ENCODE peak calls at places on chromosomes 1 and 21, in nine cellular contexts. X is A549, O is ovary, W is stomach, C is sigmoid colon, Z is transverse colon, Y is suprapubic skin, Q is GM12878, B is esophagus muscularis mucosa. H is an unnamed sample.

GRCh38 chr1:59738152-59738551 is 76.6 kb upstream of the HOOK1 start:
- DNase-seq in X (no peak), O (no peak), W (no peak), C (no peak), Z (no peak), Y (no peak), Q (no peak), B (no peak), H (no peak)

GRCh38 chr1:25903986-25904385 is 2.2 kb downstream of the STMN1 start:
- DNase-seq in X (no peak), O (no peak), W (no peak), C (peak; percentile 22), Z (no peak), Y (no peak), Q (no peak), B (no peak), H (no peak)

GRCh38 chr21:16085436-16085835 is 355.7 kb downstream of the USP25 start:
- DNase-seq in X (no peak), O (no peak), W (no peak), C (no peak), Z (no peak), Y (no peak), Q (no peak), B (no peak), H (no peak)

GRCh38 chr1:185695299-185695698 is 38.9 kb upstream of the HMCN1 start:
- DNase-seq in X (no peak), O (no peak), W (no peak), C (no peak), Z (no peak), Y (no peak), Q (no peak), B (no peak), H (no peak)

GRCh38 chr21:26148071-26148470 is 22.5 kb downstream of the APP start:
- DNase-seq in X (peak; percentile 9), O (no peak), W (no peak), C (no peak), Z (no peak), Y (no peak), Q (no peak), B (no peak), H (no peak)

GRCh38 chr21:33865996-33866575 is 49.5 kb downstream of the ATP5PO start:
- DNase-seq in X (no peak), O (no peak), W (no peak), C (no peak), Z (no peak), Y (no peak), Q (no peak), B (no peak), H (no peak)

GRCh38 chr1:21212126-21212525 is 35.4 kb upstream of the EIF4G3 start:
- DNase-seq in X (no peak), O (no peak), W (no peak), C (no peak), Z (no peak), Y (no peak), Q (no peak), B (no peak), H (no peak)

GRCh38 chr1:41983451-41983850 is 64.7 kb upstream of the HIVEP3 start:
- DNase-seq in X (no peak), O (no peak), W (no peak), C (no peak), Z (no peak), Y (no peak), Q (no peak), B (no peak), H (no peak)

GRCh38 chr1:92352856-92353255 is 54.0 kb downstream of the RPAP2 start:
- DNase-seq in X (no peak), O (no peak), W (no peak), C (no peak), Z (no peak), Y (no peak), Q (no peak), B (no peak), H (no peak)

GRCh38 chr1:226939439-226940028 is 560 bp upstream of the COQ8A start:
- DNase-seq in X (no peak), O (peak; percentile 83), W (peak; percentile 61), C (peak; percentile 84), Z (peak; percentile 67), Y (peak; percentile 85), Q (no peak), B (peak; percentile 94), H (peak; percentile 67)

GRCh38 chr1:185338719-185339622 is 21.9 kb upstream of the IVNS1ABP start:
- DNase-seq in X (no peak), O (no peak), W (peak; percentile 46), C (no peak), Z (peak; percentile 62), Y (no peak), Q (peak; percentile 86), B (peak; percentile 42), H (no peak)

GRCh38 chr1:37323486-37324377 is 150.6 kb upstream of the ZC3H12A start:
- DNase-seq in X (peak; percentile 38), O (no peak), W (no peak), C (no peak), Z (no peak), Y (no peak), Q (no peak), B (no peak), H (no peak)

GRCh38 chr1:236618507-236618906 is 14.2 kb upstream of the HEATR1 start:
- DNase-seq in X (no peak), O (no peak), W (no peak), C (no peak), Z (no peak), Y (no peak), Q (no peak), B (no peak), H (no peak)

GRCh38 chr1:222620566-222620965 is 2.7 kb downstream of the MIA3 start:
- DNase-seq in X (no peak), O (no peak), W (no peak), C (no peak), Z (no peak), Y (no peak), Q (peak; percentile 27), B (no peak), H (no peak)

GRCh38 chr1:222618880-222619321 is 1.0 kb downstream of the MIA3 start:
- DNase-seq in X (no peak), O (peak; percentile 43), W (no peak), C (peak; percentile 71), Z (peak; percentile 25), Y (no peak), Q (no peak), B (no peak), H (peak; percentile 36)

GRCh38 chr1:222616535-222616934 is 1.4 kb upstream of the MIA3 start:
- DNase-seq in X (peak; percentile 8), O (no peak), W (no peak), C (no peak), Z (no peak), Y (no peak), Q (no peak), B (no peak), H (no peak)

GRCh38 chr1:222618001-222618879 is at the start of gene MIA3:
- DNase-seq in X (no peak), O (peak; percentile 87), W (no peak), C (peak; percentile 67), Z (peak; percentile 34), Y (peak; percentile 93), Q (no peak), B (no peak), H (peak; percentile 93)

DNA sequence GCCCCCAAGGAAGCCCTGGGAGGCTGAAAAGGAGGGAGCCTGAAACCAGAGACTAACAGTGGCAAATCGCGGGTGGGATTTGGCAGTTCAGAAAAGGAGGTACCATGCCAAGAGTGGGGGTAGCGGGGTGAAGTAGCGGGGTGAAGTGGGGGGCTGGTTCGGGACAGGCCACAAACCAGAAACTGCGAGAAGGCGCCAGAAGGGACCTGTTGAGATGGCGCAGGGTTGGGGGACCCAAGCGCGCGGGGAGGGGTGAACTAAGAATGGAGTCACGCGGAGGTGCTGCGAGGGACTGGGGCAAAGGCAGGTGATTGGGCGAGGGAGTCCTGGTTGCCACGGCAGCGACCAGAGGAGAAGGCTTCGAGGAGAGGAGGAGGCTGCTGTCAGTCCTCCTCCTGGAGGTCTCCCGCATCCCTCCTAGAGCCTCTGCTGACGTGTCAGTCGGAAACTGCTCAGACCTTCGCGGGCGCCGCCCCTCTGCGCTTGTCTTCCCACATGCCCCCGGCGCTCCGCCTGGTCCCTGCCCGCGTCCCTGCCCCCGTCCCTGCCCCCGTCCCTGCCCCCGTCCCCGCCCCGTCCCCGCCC is 438 bp upstream of the MIA3 start:
- DNase-seq in X (peak; percentile 90), O (peak; percentile 97), W (peak; percentile 93), C (peak; percentile 98), Z (peak; percentile 95), Y (peak; percentile 97), Q (peak; percentile 61), B (peak; percentile 96), H (peak; percentile 95)
- TF ChIP-seq POLR2A in X (no peak), O (peak; percentile 85), W (no peak), C (peak; percentile 21), Z (peak; percentile 58), Y (peak; percentile 44), Q (peak; percentile 76), B (no peak), H (no peak)

DNA sequence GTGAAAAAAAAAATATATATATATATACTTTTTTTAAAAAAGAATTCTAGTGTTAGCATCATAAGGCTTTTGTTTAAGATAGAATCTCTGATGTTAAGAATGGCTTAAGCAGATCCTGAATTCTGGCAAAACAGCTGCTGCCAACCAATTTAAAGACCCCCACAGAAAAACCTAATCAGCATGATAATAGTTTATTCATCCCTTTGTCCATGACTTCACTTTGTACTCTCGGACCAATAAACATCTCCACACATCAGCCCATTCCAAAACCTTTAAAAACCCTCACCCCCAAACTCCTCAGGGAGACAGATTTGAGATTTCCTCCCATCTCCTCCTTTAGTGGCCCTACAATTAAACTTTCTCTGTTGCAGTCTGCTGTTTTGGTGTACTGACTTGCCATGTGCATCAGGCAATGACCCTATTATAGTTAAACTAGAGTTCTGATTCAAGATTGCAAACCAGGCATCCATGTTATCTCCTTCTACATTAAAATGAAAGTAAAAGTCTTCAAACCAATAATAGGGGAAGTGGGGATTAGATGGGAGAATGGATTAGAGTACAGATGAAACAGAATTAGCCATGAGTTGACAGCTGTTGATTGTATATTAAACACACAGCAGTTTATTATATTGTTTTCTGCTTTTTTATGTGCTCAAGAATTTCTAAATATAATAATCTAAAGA is 9.8 kb upstream of the PHTF1 start:
- DNase-seq in X (no peak), O (no peak), W (no peak), C (no peak), Z (no peak), Y (no peak), Q (no peak), B (no peak), H (no peak)
- H3K27ac ChIP-seq in X (no peak overlapping the region), O (no peak overlapping the region), W (no peak overlapping the region), C (peak overlapping the region; percentile 11), Z (no peak overlapping the region), Y (no peak overlapping the region), Q (no peak overlapping the region), B (no peak overlapping the region), H (no peak overlapping the region)

GRCh38 chr1:199202331-199202730 is 563.5 kb downstream of the PTPRC start:
- DNase-seq in X (no peak), O (no peak), W (no peak), C (no peak), Z (no peak), Y (no peak), Q (no peak), B (no peak), H (no peak)
- TF ChIP-seq EP300 in X (no peak), O (no peak), W (no peak), C (no peak), Z (no peak), Y (no peak), Q (no peak), B (no peak), H (no peak)

DNA sequence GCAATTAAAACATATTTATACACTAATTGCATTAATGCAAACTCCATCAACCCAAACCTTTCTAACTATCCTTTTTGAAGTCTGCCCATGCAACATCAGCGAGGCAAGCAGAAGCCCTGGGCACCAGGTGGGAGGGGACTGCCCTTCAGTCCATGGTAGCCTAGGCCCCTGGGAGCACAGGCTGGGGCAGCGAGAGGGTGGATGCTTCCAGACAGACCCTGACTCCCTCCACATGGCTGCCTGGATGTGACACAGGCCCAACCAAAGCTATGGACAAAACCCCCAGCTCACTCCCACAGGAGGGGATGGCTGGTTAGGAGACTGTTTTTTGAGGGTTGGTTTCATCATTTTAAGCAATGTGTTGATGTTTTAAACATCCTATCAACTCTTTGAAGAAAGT is 17.8 kb upstream of the LRRC47 start:
- DNase-seq in X (no peak), O (no peak), W (no peak), C (peak; percentile 46), Z (no peak), Y (no peak), Q (no peak), B (no peak), H (no peak)
- TF ChIP-seq POLR2A in X (no peak), O (no peak), W (no peak), C (no peak), Z (no peak), Y (no peak), Q (no peak), B (no peak), H (no peak)